ENCODE peak calls at places on chromosomes 7 and 10, in five cellular contexts. M is uterus; F is ovary; R is tibial artery; T is effector memory CD4-positive, alpha-beta T cell. V is an unnamed sample.

GRCh38 chr10:21926949-21927348 is 76.6 kb downstream of the DNAJC1 start:
- DNase-seq in R (no peak), T (no peak), F (no peak), M (no peak), V (no peak)

GRCh38 chr7:159031135-159031701 is 113.4 kb downstream of the VIPR2 start:
- DNase-seq in R (peak; percentile 96), M (peak; percentile 52), T (no peak), F (peak; percentile 84), V (no peak)

GRCh38 chr10:58513189-58514101 is 773 bp downstream of the BICC1 start:
- DNase-seq in R (peak; percentile 76), F (peak; percentile 76), M (peak; percentile 71), T (no peak), V (no peak)

GRCh38 chr10:13969792-13970140 is 361.0 kb downstream of the FRMD4A start:
- DNase-seq in F (no peak), R (no peak), M (no peak), T (no peak), V (no peak)

GRCh38 chr7:6558837-6559236 is 7.6 kb upstream of the GRID2IP start:
- DNase-seq in M (no peak), F (no peak), R (no peak), T (no peak), V (peak; percentile 56)

GRCh38 chr7:24290004-24290641 is 6.1 kb downstream of the NPY start:
- DNase-seq in T (no peak), R (no peak), F (no peak), M (no peak), V (peak; percentile 81)

GRCh38 chr10:28445511-28445910 is 87.4 kb upstream of the WAC start:
- DNase-seq in M (no peak), F (no peak), T (no peak), R (no peak), V (no peak)

GRCh38 chr10:90960355-90960814 is 39.5 kb upstream of the ANKRD1 start:
- DNase-seq in F (no peak), M (no peak), R (no peak), T (no peak), V (no peak)

GRCh38 chr10:95289003-95289920 is 1.5 kb downstream of the PDLIM1 start:
- DNase-seq in T (no peak), F (no peak), M (no peak), R (no peak), V (peak; percentile 40)

DNA sequence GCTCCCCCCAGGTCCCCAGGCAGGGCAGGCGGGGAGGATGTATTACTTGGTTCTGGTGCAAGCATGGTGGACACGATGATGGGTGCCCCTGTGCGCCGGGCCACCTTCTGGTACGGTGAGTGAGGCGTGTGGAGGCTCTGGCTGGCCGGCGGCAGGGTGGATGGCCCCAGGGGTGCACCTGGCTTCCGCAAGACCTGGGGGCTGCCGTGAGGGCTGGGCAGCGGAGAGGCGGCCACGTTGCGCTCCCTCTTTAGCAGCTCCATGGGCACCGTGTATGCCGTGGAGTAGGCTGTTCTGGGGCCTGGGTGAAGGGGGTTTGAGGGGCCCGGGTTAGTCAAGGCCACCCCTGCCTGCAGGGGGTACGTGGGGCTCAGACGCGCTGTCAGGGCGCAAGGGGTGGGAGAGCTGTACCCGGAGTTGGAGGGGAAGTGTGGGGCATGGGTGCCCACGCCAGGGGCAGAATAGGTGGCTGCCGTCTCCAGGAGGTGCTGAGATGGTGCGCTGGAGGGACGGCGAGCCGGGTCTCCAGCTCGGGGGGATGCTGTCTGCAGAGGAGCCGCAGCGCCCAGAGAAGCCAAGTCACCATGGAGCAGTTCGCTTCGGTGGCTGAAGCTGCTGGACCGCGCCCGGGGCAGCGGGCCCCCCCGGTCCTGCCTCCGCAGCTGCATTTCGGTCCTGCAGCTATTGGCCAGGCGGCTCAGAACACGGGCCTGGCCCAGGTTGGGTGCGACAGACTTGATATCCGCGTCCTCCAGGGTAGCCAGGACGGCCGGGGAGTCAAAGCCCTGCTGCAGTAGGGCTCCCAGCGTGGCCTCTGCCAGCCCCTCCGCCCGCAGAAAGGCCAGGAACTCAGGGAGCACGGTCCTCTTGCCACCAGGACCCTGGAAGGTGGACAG is 84.4 kb downstream of the ZRANB1 start:
- DNase-seq in F (peak; percentile 40), R (no peak), M (no peak), T (no peak), V (no peak)
- H3K4me1 ChIP-seq in F (peaks cover 28% of the 10 kb centered on the region), R (no peaks in the 10 kb centered on the region), M (no peaks in the 10 kb centered on the region), T (no peaks in the 10 kb centered on the region), V (peaks cover 28% of the 10 kb centered on the region)

DNA sequence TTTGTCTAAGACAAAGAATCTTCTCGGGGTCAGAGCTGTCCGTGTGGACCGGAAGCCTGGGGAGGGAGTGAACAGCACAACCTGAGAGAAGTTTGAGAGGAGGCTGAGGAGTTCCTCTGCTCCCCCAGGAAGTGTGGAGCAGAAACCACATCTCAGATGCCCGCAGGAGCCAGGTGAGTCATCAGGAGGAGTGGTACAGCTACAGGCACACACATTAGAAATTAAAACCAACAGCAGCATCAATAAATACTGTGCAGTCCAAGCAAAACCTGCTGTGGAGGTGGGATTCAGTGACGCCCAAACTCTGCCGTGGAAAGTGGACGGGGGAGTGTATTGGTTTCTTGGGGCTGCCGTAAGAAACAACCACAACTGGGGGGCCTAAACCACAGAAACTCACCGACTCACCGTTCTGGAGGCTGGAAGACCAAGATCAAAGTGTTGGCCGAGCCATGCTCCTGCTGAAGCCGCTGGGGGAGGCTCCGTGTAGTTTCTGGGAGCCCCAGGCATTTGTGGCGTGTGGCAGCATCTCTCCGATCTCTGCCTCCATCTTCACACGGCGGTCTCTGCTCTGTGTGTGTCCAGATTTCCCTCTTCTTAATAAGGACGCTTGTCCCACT is 31.2 kb upstream of the GARS1 start:
- DNase-seq in M (no peak), T (no peak), R (no peak), F (no peak), V (no peak)
- H3K27ac ChIP-seq in M (no peak overlapping the region), T (no peak overlapping the region), R (no peak overlapping the region), F (no peak overlapping the region), V (no peak overlapping the region)

GRCh38 chr7:2519119-2519930 is at the start of gene LFNG:
- DNase-seq in R (peak; percentile 90), T (peak; percentile 78), F (peak; percentile 88), M (peak; percentile 76), V (peak; percentile 96)
- H3K4me1 ChIP-seq in R (no peaks in the 10 kb centered on the region), T (peaks cover 32% of the 10 kb centered on the region), F (peaks cover 9% of the 10 kb centered on the region), M (no peaks in the 10 kb centered on the region), V (peaks cover 18% of the 10 kb centered on the region)

GRCh38 chr7:93949468-93949867 is 27.9 kb downstream of the GNG11 start:
- DNase-seq in R (no peak), T (no peak), M (no peak), F (no peak), V (no peak)
- H3K27ac ChIP-seq in R (no peak overlapping the region), T (no peak overlapping the region), M (no peak overlapping the region), F (no peak overlapping the region), V (no peak overlapping the region)

GRCh38 chr10:71715026-71715425 is 4.6 kb downstream of the C10orf105 start:
- DNase-seq in M (no peak), F (no peak), R (no peak), T (no peak), V (no peak)
- H3K4me1 ChIP-seq in M (peaks cover 17% of the 10 kb centered on the region), F (peaks cover 58% of the 10 kb centered on the region), R (peaks cover 3% of the 10 kb centered on the region), T (peaks cover 48% of the 10 kb centered on the region), V (peaks cover 22% of the 10 kb centered on the region)

GRCh38 chr10:33240931-33241330 is 93.5 kb downstream of the NRP1 start:
- DNase-seq in T (no peak), F (no peak), R (no peak), M (no peak), V (no peak)
- H3K27ac ChIP-seq in T (no peak overlapping the region), F (no peak overlapping the region), R (no peak overlapping the region), M (no peak overlapping the region), V (no peak overlapping the region)

DNA sequence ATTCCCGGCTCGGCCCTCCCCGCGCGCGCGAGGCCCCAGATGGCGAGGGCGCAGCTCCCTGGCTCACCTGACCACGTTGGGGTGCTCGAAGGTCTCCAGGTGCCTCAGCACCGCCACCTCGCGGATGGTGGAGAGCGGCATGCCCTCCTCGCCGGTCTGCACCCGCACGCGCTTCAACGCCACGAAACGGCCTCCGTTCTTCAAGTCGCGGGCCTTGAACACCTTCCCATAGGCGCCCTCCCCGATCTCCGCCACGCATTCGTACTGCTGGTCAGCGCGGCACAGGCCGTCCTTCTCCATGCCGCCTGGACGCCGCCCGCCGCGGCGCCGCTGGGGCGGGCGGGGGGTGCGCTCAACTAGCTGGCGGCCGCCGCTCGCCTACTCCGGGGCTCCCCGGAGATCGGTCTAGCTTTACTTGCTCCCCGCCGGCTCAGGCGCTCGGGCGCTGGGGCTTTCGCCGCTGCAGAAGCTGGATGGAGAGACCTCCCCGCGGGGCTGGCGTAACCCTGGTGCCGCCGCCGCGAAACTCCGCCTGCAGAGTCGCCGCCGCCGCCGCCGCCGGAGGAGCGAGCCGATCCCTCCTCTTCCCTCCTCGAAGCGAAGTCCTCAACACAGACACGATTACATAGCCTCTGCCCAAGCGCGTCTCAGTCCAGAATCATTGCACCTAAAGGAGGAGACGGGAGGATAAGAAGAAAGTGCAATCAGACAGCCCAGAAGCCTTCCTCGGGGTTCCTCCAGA is 3.2 kb downstream of the CDK6 start:
- DNase-seq in M (peak; percentile 77), R (peak; percentile 92), F (peak; percentile 89), T (peak; percentile 64), V (peak; percentile 95)
- H3K4me1 ChIP-seq in M (no peaks in the 10 kb centered on the region), R (no peaks in the 10 kb centered on the region), F (peaks cover 7% of the 10 kb centered on the region), T (peaks cover 20% of the 10 kb centered on the region), V (peaks cover 70% of the 10 kb centered on the region)

DNA sequence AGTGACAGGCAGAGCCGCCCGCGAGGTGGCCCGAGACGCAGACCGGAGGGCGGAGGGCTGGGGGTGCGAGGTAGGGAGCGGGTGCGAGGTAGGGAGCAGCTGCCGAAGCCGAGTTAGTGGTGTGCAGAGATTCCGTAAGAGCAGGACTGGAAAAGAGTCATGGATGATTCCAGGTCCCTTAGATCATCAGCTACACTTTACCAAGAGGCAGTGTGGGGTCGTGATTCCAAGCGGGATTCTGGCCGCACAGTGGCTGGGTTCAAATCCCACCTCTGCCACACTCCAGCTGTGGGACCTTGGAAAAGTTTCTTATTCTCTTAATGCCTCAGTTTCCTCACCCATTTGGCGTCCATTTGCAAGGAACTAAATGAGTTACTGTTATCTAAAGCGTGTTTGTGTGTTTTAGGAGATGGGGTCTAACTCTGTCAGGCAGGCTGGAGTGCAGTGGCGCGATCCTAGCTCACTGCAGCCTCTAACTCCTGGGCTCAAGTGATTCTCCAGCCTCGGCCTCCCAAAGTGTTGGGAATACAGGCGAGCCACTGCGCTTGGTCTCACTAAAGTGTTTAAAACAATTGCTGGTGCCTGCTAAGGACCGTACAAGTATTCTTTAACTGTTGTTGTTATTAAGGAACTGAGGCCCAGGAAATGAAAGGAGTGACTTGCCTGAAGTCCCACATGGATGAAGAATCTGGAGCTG is 1.1 kb downstream of the NDUFB2 start:
- DNase-seq in T (no peak), M (no peak), F (no peak), R (no peak), V (no peak)
- H3K27ac ChIP-seq in T (peak overlapping the region; percentile 94), M (peak overlapping the region; percentile 95), F (peak overlapping the region; percentile 91), R (peak overlapping the region; percentile 85), V (peak overlapping the region; percentile 55)

DNA sequence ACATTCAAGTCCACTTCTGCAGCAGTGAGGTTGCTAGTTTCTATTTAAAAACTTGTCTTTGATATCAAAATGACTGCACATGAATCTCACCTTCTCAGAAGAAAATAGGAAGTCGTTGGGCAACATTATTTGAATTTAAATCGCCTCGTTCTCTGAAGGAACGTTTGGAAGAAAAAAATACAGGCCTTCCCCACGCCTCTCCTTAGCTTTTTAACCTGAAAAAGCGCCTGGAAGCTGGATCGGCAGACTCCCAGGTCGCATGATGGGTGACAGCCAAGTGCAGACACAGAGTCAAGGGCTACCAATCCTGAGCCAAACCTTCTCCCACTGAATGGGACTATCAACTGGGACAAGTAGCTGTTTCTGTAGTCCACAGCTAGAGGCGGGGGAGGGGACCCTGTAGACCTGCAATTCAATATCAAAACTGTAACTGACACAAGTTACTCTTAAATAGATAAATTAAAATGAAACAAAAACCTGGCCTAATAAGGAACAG is 2.2 kb downstream of the FAM53B start:
- DNase-seq in F (no peak), M (peak; percentile 39), T (no peak), R (no peak), V (peak; percentile 83)
- H3K4me1 ChIP-seq in F (peaks cover 31% of the 10 kb centered on the region), M (peaks cover 16% of the 10 kb centered on the region), T (peaks cover 64% of the 10 kb centered on the region), R (no peaks in the 10 kb centered on the region), V (peaks cover 76% of the 10 kb centered on the region)

V was measured in Karpas-422.